ENCODE peak calls at places on chromosomes 13 and 19, in nine cellular contexts. I is AG04449, U is right atrium auricular region, A is esophagus squamous epithelium, B is tibial artery, F is cardiac muscle cell, X is BE2C, R is choroid plexus epithelial cell, W is GM12864. L is an unnamed sample.

GRCh38 chr13:35687336-35687735 is 210.8 kb upstream of the MAB21L1 start:
- DNase-seq in W (no peak), X (no peak), U (no peak), I (no peak), F (no peak), B (no peak), A (no peak), R (no peak), L (no peak)

GRCh38 chr13:97982286-97982685 is 28.8 kb downstream of the IPO5 start:
- DNase-seq in U (no peak), W (no peak), A (no peak), I (no peak), R (no peak), B (no peak), X (no peak), F (peak; percentile 46), L (no peak)

GRCh38 chr13:47499358-47500150 is 501.5 kb downstream of the SUCLA2 start:
- DNase-seq in U (no peak), F (peak; percentile 71), W (no peak), B (no peak), A (no peak), I (peak; percentile 53), R (peak; percentile 92), X (no peak), L (no peak)

GRCh38 chr13:30800107-30800506 is 64.8 kb downstream of the ALOX5AP start:
- DNase-seq in A (no peak), I (no peak), U (no peak), B (no peak), X (no peak), W (no peak), F (no peak), R (no peak), L (no peak)

GRCh38 chr19:38139122-38139521 is 84.9 kb downstream of the DPF1 start:
- DNase-seq in U (no peak), W (no peak), X (no peak), I (no peak), F (no peak), B (no peak), A (no peak), R (no peak), L (no peak)

GRCh38 chr13:40434516-40435397 is 231.7 kb downstream of the FOXO1 start:
- DNase-seq in I (no peak), B (no peak), R (no peak), W (no peak), A (no peak), F (no peak), U (no peak), X (no peak), L (no peak)

GRCh38 chr13:110560606-110561334 is 752 bp downstream of the RAB20 start:
- DNase-seq in B (no peak), F (peak; percentile 36), R (no peak), W (no peak), X (no peak), A (no peak), U (no peak), I (no peak), L (no peak)

GRCh38 chr19:16836115-16836905 is 7.1 kb downstream of the SIN3B start:
- DNase-seq in B (no peak), I (no peak), F (peak; percentile 18), A (no peak), U (no peak), X (no peak), R (peak; percentile 61), W (peak; percentile 25), L (peak; percentile 43)

GRCh38 chr19:54673222-54673621 is 10.4 kb downstream of the LILRB4 start:
- DNase-seq in A (no peak), B (peak; percentile 30), W (no peak), R (no peak), F (no peak), I (no peak), U (no peak), X (no peak), L (no peak)

GRCh38 chr19:35100588-35101533 is 14.8 kb upstream of the FXYD3 start:
- DNase-seq in X (no peak), B (no peak), U (no peak), F (no peak), W (no peak), I (no peak), A (no peak), R (no peak), L (no peak)

GRCh38 chr13:106599875-106600797 is 32.2 kb upstream of the ARGLU1 start:
- DNase-seq in R (peak; percentile 95), X (no peak), A (no peak), U (no peak), F (peak; percentile 91), W (no peak), B (no peak), I (peak; percentile 53), L (no peak)

GRCh38 chr13:70923863-70924752 is 815.9 kb upstream of the KLHL1 start:
- DNase-seq in F (no peak), W (no peak), I (no peak), B (no peak), X (no peak), U (no peak), R (peak; percentile 52), A (no peak), L (no peak)

GRCh38 chr13:45242070-45242469 is 41.2 kb upstream of the KCTD4 start:
- DNase-seq in F (peak; percentile 64), I (no peak), W (no peak), U (no peak), X (peak; percentile 14), B (no peak), A (no peak), R (peak; percentile 73), L (no peak)

GRCh38 chr19:31560021-31560770 is 211.0 kb upstream of the TSHZ3 start:
- DNase-seq in I (no peak), R (no peak), X (no peak), F (no peak), A (no peak), W (no peak), U (no peak), B (no peak), L (no peak)

DNA sequence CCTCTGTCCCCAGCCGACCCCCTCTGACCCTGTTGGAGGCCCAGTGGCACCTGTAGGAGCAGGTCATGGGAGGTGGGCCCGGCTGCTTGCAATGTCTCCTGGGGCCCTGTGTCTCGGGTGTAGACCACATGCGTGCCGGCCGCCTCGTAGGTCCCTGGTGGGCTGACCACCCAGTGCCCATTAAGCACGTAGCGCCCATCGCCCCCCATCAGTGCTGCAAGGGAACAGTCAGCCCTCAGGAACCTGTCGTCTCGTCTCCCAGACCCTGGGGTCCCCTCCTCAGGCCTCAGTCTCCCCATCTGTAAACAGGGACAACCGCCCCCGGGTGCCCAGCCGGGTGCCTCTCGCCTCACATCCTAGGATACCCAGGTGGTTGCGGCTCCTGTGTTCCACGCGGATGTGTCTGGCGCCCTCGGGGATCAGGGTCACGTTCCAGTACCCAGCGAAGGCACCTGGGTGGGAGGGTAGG is 5.6 kb downstream of the ADAMTSL5 start:
- DNase-seq in X (no peak), A (no peak), B (no peak), R (no peak), F (no peak), W (no peak), U (no peak), I (no peak), L (no peak)
- H3K4me3 ChIP-seq in X (no peak overlapping the region), A (peak overlapping the region; percentile 48), B (no peak overlapping the region), R (no peak overlapping the region), F (no peak overlapping the region), W (no peak overlapping the region), U (no peak overlapping the region), I (peak overlapping the region; percentile 29), L (no peak overlapping the region)

DNA sequence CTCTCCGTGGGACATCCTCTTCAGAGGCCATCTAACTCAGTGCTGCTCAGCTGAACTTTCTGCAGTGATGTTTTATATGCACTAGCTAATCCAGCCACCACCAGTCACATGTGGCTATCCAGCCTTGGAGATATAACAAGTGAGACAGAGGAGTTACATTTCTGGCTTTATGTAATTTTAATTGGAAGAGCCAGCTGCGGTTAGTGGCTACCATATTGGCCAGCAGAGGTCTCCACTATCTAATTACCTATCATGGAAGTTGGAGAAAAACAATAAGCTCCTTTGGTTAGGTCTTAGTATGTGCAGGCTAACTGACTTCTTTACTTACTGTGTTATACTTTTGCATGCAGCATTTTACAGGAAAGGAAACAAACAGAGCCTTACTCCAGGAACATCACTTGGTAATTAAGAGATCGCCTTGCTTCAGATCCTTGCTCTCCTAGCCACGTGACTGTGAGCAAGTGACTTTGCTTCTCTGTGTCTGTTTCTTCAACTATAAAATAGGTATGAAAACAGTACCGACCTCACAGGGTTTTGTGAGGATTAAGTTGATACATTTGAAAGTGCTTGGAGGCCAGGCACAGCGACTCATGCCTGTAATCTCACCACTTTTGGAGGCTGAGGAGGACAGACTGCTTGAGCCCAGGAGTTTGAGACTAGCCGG is 1.6 kb upstream of the KLK10 start:
- DNase-seq in F (peak; percentile 74), B (no peak), X (peak; percentile 27), A (no peak), W (no peak), I (peak; percentile 5), U (no peak), R (peak; percentile 75), L (no peak)
- TF ChIP-seq CTCF in F (peak; percentile 78), B (peak; percentile 21), X (peak; percentile 71), A (peak; percentile 33), W (peak; percentile 53), I (peak; percentile 50), U (peak; percentile 75), R (peak; percentile 84), L (peak; percentile 45)

GRCh38 chr19:28882818-28883217 is 330.1 kb downstream of the UQCRFS1 start:
- DNase-seq in X (no peak), U (no peak), A (no peak), W (no peak), F (no peak), I (no peak), B (no peak), R (no peak), L (no peak)

GRCh38 chr19:28881616-28882015 is 331.3 kb downstream of the UQCRFS1 start:
- DNase-seq in R (no peak), U (no peak), B (no peak), I (no peak), A (no peak), F (no peak), X (no peak), W (no peak), L (peak; percentile 18)

GRCh38 chr19:28884786-28885476 is 328.0 kb downstream of the UQCRFS1 start:
- DNase-seq in B (no peak), F (no peak), A (no peak), W (no peak), U (no peak), R (no peak), I (no peak), X (no peak), L (no peak)

GRCh38 chr19:28880735-28881401 is 332.1 kb downstream of the UQCRFS1 start:
- DNase-seq in W (no peak), R (no peak), F (no peak), A (no peak), B (no peak), U (no peak), I (no peak), X (no peak), L (no peak)

GRCh38 chr19:28883241-28883693 is 329.7 kb downstream of the UQCRFS1 start:
- DNase-seq in F (peak; percentile 40), B (peak; percentile 41), I (peak; percentile 31), W (no peak), A (no peak), X (no peak), R (peak; percentile 40), U (no peak), L (no peak)
- H3K4me3 ChIP-seq in F (no peak overlapping the region), B (no peak overlapping the region), I (no peak overlapping the region), W (no peak overlapping the region), A (no peak overlapping the region), X (no peak overlapping the region), R (no peak overlapping the region), U (peak overlapping the region; percentile 24), L (no peak overlapping the region)

GRCh38 chr13:51803422-51804294 is at the start of gene DHRS12:
- DNase-seq in F (peak; percentile 87), W (no peak), I (no peak), U (peak; percentile 95), X (peak; percentile 89), B (peak; percentile 93), R (peak; percentile 86), A (peak; percentile 61), L (peak; percentile 88)
- TF ChIP-seq CTCF in F (no peak), W (no peak), I (no peak), U (peak; percentile 19), X (no peak), B (no peak), R (no peak), A (no peak), L (peak; percentile 18)

L was measured in GM06990.